ENCODE peak calls at places on chromosomes 7 and 10, in eight cellular contexts. X is right lobe of liver; Z is lower lobe of right lung; G is IMR-90; L is CD8-positive, alpha-beta T cell; M is psoas muscle; H is stomach; W is body of pancreas. O is an unnamed sample.

GRCh38 chr7:51327287-51327717 is 10.7 kb upstream of the COBL start:
- DNase-seq in X (no peak), Z (no peak), G (no peak), L (no peak), M (no peak), H (no peak), W (no peak), O (no peak)

GRCh38 chr7:43208189-43208588 is 95.7 kb downstream of the HECW1 start:
- DNase-seq in X (no peak), Z (no peak), G (no peak), L (no peak), M (no peak), H (no peak), W (no peak), O (no peak)

GRCh38 chr7:150432915-150433892 is 17.2 kb upstream of the GIMAP8 start:
- DNase-seq in X (no peak), Z (no peak), G (no peak), L (no peak), M (no peak), H (no peak), W (no peak), O (peak; percentile 54)

GRCh38 chr10:114304566-114305421 is 65.7 kb downstream of the VWA2 start:
- DNase-seq in X (peak; percentile 52), Z (no peak), G (no peak), L (peak; percentile 70), M (no peak), H (peak; percentile 59), W (peak; percentile 69), O (peak; percentile 72)

GRCh38 chr10:63137306-63137705 is 4.2 kb downstream of the NRBF2 start:
- DNase-seq in X (peak; percentile 41), Z (no peak), G (peak; percentile 69), L (no peak), M (no peak), H (no peak), W (no peak), O (no peak)

GRCh38 chr10:96337106-96337505 is 21.7 kb downstream of the OPALIN start:
- DNase-seq in X (no peak), Z (no peak), G (no peak), L (no peak), M (no peak), H (no peak), W (no peak), O (no peak)

GRCh38 chr7:28276303-28276702 is 95.7 kb upstream of the JAZF1 start:
- DNase-seq in X (no peak), Z (no peak), G (no peak), L (no peak), M (no peak), H (no peak), W (no peak), O (no peak)

GRCh38 chr7:72275412-72276070 is 136.6 kb downstream of the CALN1 start:
- DNase-seq in X (no peak), Z (no peak), G (no peak), L (no peak), M (no peak), H (no peak), W (no peak), O (no peak)

GRCh38 chr7:9900339-9900738 is 1073.3 kb upstream of the PHF14 start:
- DNase-seq in X (no peak), Z (no peak), G (no peak), L (no peak), M (no peak), H (no peak), W (no peak), O (no peak)

GRCh38 chr10:110395350-110396283 is 90.9 kb upstream of the SMNDC1 start:
- DNase-seq in X (peak; percentile 72), Z (no peak), G (peak; percentile 99), L (no peak), M (no peak), H (peak; percentile 74), W (peak; percentile 79), O (peak; percentile 62)

GRCh38 chr10:114746531-114746930 is 75.0 kb upstream of the FHIP2A start:
- DNase-seq in X (no peak), Z (no peak), G (no peak), L (no peak), M (no peak), H (no peak), W (no peak), O (no peak)

GRCh38 chr7:78173192-78173591 is 374.6 kb downstream of the PHTF2 start:
- DNase-seq in X (no peak), Z (no peak), G (peak; percentile 7), L (no peak), M (no peak), H (no peak), W (no peak), O (no peak)

GRCh38 chr7:79176859-79177477 is 276.5 kb downstream of the MAGI2 start:
- DNase-seq in X (no peak), Z (no peak), G (peak; percentile 68), L (no peak), M (no peak), H (no peak), W (no peak), O (no peak)
- TF ChIP-seq CTCF in X (peak; percentile 66), Z (peak; percentile 50), G (peak; percentile 70), L (no peak), M (peak; percentile 60), H (no peak), W (peak; percentile 60), O (peak; percentile 51)

DNA sequence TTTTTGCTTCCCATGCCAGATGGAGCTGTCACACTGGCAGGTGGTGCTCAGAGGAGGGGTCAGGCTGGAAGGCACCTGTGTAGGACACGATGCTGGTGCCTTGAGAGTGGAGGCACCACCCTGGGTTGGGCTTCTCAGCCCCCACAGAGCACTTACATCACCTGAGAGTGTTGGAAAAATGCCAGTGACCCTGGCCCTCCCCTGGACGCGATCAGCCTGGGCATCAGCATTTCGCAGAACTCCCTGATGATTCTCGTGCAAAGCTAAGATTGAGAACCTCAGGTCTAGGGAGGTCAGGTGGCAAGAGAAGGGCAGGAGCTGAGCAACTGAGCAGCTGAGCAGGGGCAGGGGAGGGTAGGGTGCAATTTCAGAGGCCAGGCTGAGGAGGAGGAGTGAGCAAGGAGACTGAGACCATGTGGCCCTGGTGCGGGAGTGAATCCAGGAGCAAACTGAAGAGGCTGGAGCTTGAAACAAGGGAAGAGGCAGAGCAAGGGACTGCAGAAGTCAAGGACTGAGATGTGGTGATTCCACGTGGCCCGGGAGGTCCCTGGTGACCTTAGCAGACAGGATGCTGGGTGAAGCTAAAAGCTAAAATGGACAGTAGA is 24.7 kb upstream of the GRID1 start:
- DNase-seq in X (no peak), Z (no peak), G (no peak), L (no peak), M (no peak), H (no peak), W (no peak), O (no peak)
- H3K4me3 ChIP-seq in X (no peak overlapping the region), Z (no peak overlapping the region), G (no peak overlapping the region), L (no peak overlapping the region), M (no peak overlapping the region), H (no peak overlapping the region), W (no peak overlapping the region), O (peak overlapping the region; percentile 57)

DNA sequence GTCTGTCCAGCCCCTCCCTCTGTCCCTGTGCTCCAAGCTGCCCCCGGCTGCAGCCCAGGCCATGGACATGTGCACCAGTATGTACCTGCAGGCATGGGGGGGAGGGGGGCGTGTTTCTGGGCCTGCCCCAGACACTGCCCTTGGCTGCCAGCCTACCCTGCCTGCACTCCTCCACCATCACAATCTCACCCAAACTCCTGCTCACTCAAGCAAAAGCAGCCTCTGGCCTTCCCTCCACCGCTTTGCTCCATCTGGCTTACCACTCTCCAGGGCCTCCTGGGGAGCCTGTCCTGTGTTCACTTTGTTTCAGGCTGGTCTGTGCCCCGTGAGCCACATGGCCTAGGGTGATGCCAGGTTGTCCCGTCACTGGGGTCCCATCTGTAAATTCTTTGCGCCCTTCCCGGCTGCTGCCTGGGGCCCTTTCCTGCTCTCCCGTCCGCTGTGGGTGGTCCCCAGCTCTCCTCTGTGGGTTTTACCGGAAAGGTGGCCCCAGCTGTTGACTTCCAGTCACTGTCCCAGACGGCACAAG is 33.3 kb upstream of the PPIF start:
- DNase-seq in X (peak; percentile 15), Z (peak; percentile 46), G (no peak), L (no peak), M (peak; percentile 46), H (no peak), W (no peak), O (no peak)
- H3K36me3 ChIP-seq in X (no peaks in the 10 kb centered on the region), Z (peaks cover 65% of the 10 kb centered on the region), G (peaks cover 59% of the 10 kb centered on the region), L (no peaks in the 10 kb centered on the region), M (peaks cover 5% of the 10 kb centered on the region), H (peaks cover 46% of the 10 kb centered on the region), W (peaks cover 9% of the 10 kb centered on the region), O (peaks cover 36% of the 10 kb centered on the region)

GRCh38 chr7:29977926-29978652 is 11.5 kb downstream of the SCRN1 start:
- DNase-seq in X (no peak), Z (no peak), G (no peak), L (no peak), M (no peak), H (no peak), W (peak; percentile 87), O (no peak)
- TF ChIP-seq CTCF in X (no peak), Z (no peak), G (no peak), L (no peak), M (no peak), H (no peak), W (peak; percentile 25), O (no peak)

DNA sequence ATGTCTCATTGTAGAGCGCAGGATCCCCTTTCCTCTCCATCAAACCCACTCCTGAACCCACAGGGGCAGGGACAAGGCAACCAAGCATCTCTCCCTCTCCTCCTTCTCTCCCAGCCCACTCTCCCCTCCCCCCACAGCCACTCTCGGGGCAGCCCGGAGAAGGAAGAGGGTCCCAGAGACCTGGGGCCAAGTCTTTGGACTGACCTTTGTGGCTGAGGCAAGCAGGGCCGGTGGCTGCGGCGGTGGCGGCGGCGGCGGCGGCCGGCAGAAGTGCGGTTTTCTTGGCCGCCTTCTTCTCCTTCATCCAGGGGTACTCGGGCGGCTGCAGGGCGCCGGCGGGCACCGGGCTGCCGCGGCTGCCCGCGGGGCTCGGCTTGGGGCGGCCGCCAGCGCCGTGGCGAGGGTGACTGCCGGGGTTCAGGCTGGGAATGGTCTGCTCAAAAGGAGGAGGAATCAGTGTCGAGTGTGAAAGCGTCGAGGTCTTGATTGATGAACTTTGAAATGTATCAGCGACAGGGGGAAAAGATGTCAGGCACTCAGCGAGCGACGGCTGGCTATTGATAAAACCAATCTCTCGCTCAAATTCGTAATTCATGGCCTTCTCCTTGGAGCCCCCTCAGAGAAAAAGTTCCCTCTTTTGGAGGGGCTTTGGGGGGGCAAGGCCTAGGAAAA is 441 bp downstream of the HOXA2 start:
- DNase-seq in X (no peak), Z (no peak), G (peak; percentile 35), L (no peak), M (no peak), H (no peak), W (no peak), O (no peak)
- H3K4me3 ChIP-seq in X (peak overlapping the region; percentile 36), Z (peak overlapping the region; percentile 58), G (peak overlapping the region; percentile 52), L (peak overlapping the region; percentile 26), M (peak overlapping the region; percentile 53), H (peak overlapping the region; percentile 50), W (no peak overlapping the region), O (no peak overlapping the region)

GRCh38 chr10:102234866-102235597 is 6.3 kb downstream of the PITX3 start:
- DNase-seq in X (no peak), Z (no peak), G (no peak), L (no peak), M (no peak), H (no peak), W (no peak), O (no peak)
- H3K36me3 ChIP-seq in X (no peaks in the 10 kb centered on the region), Z (no peaks in the 10 kb centered on the region), G (no peaks in the 10 kb centered on the region), L (no peaks in the 10 kb centered on the region), M (no peaks in the 10 kb centered on the region), H (no peaks in the 10 kb centered on the region), W (no peaks in the 10 kb centered on the region), O (no peaks in the 10 kb centered on the region)

GRCh38 chr7:1314021-1314907 is 81.6 kb downstream of the UNCX start:
- DNase-seq in X (no peak), Z (peak; percentile 35), G (no peak), L (no peak), M (peak; percentile 45), H (no peak), W (no peak), O (no peak)
- TF ChIP-seq CTCF in X (no peak), Z (no peak), G (no peak), L (no peak), M (no peak), H (no peak), W (no peak), O (no peak)